ENCODE peak calls at places on chromosomes 7 and 10, in seven cellular contexts. M, E, D, C, F, G and H are unnamed samples.

GRCh38 chr7:73717991-73718405 is 1.5 kb downstream of the STX1A start:
- DNase-seq in D (no peak), C (peak; percentile 64), G (peak; percentile 93), E (peak; percentile 86), F (peak; percentile 57), M (no peak), H (no peak)

GRCh38 chr10:70786799-70787415 is 1.7 kb upstream of the TBATA start:
- DNase-seq in M (no peak), C (no peak), F (no peak), G (peak; percentile 86), E (no peak), D (no peak), H (no peak)

GRCh38 chr7:2732959-2733584 is 45.1 kb downstream of the AMZ1 start:
- DNase-seq in C (peak; percentile 56), D (peak; percentile 92), E (peak; percentile 18), M (no peak), F (no peak), G (no peak), H (no peak)

GRCh38 chr10:116690356-116691078 is 51.8 kb downstream of the HSPA12A start:
- DNase-seq in M (no peak), E (no peak), F (no peak), C (no peak), G (no peak), D (no peak), H (peak; percentile 41)

GRCh38 chr10:85650791-85651506 is 715.6 kb downstream of the GRID1 start:
- DNase-seq in G (peak; percentile 5), E (peak; percentile 55), F (no peak), D (no peak), C (no peak), M (no peak), H (no peak)

GRCh38 chr7:92904292-92905131 is 68.1 kb upstream of the CDK6 start:
- DNase-seq in F (peak; percentile 97), C (peak; percentile 44), M (peak; percentile 16), D (peak; percentile 24), E (peak; percentile 99), G (peak; percentile 91), H (no peak)

GRCh38 chr7:84507529-84507928 is 312.9 kb upstream of the SEMA3A start:
- DNase-seq in E (no peak), G (no peak), F (peak; percentile 6), C (no peak), M (no peak), D (no peak), H (no peak)

GRCh38 chr10:120982507-120982906 is 131.3 kb downstream of the WDR11 start:
- DNase-seq in M (no peak), F (no peak), D (no peak), G (no peak), E (no peak), C (no peak), H (no peak)

GRCh38 chr7:126700807-126701604 is 551.7 kb downstream of the GRM8 start:
- DNase-seq in M (peak; percentile 41), C (peak; percentile 66), F (peak; percentile 98), G (peak; percentile 94), D (no peak), E (peak; percentile 94), H (peak; percentile 51)

GRCh38 chr7:99386584-99387238 is 12.2 kb downstream of the ARPC1B start:
- DNase-seq in D (no peak), F (peak; percentile 59), C (no peak), E (no peak), M (peak; percentile 67), G (peak; percentile 59), H (no peak)

GRCh38 chr10:21976739-21977138 is 26.8 kb downstream of the DNAJC1 start:
- DNase-seq in G (no peak), M (no peak), E (peak; percentile 4), F (no peak), C (no peak), D (no peak), H (no peak)

GRCh38 chr10:77180794-77181193 is 456.8 kb downstream of the KCNMA1 start:
- DNase-seq in D (no peak), E (no peak), C (no peak), G (no peak), M (no peak), F (no peak), H (no peak)

GRCh38 chr7:35720032-35720431 is 25.1 kb upstream of the HERPUD2 start:
- DNase-seq in M (no peak), E (no peak), F (no peak), G (no peak), D (no peak), C (no peak), H (no peak)

GRCh38 chr10:109922976-109923921 is at the start of gene XPNPEP1:
- DNase-seq in D (peak; percentile 94), M (peak; percentile 70), E (peak; percentile 50), C (peak; percentile 94), G (peak; percentile 79), F (peak; percentile 91), H (peak; percentile 90)

GRCh38 chr7:155263522-155264197 is 34.0 kb upstream of the INSIG1 start:
- DNase-seq in E (no peak), F (no peak), M (no peak), G (no peak), C (no peak), D (no peak), H (peak; percentile 18)

GRCh38 chr10:11135709-11136108 is 118.0 kb downstream of the CELF2 start:
- DNase-seq in C (no peak), D (no peak), E (no peak), F (no peak), G (no peak), M (no peak), H (no peak)

GRCh38 chr10:126568809-126569208 is 101.7 kb downstream of the C10orf90 start:
- DNase-seq in F (no peak), C (no peak), E (no peak), M (no peak), D (no peak), G (no peak), H (no peak)

GRCh38 chr7:18846765-18847215 is 270.6 kb downstream of the TWIST1 start:
- DNase-seq in G (no peak), M (no peak), F (no peak), D (no peak), C (no peak), E (no peak), H (no peak)

GRCh38 chr7:107593025-107593410 is 13.0 kb downstream of the BCAP29 start:
- DNase-seq in G (no peak), F (no peak), C (no peak), M (no peak), E (no peak), D (no peak), H (no peak)

GRCh38 chr10:104614245-104614831 is 26.8 kb upstream of the SORCS3 start:
- DNase-seq in F (peak; percentile 43), C (no peak), D (no peak), M (peak; percentile 17), E (peak; percentile 24), G (peak; percentile 59), H (peak; percentile 18)

GRCh38 chr7:143343596-143343995 is 18.9 kb downstream of the FAM131B start:
- DNase-seq in E (no peak), M (no peak), D (no peak), F (no peak), G (no peak), C (no peak), H (no peak)

GRCh38 chr7:80309377-80309776 is 174.7 kb downstream of the GNAI1 start:
- DNase-seq in E (no peak), F (no peak), M (no peak), C (no peak), D (no peak), G (no peak), H (no peak)

GRCh38 chr7:129776397-129776792 is 164.9 kb downstream of the NRF1 start:
- DNase-seq in M (no peak), F (no peak), E (no peak), G (no peak), C (no peak), D (no peak), H (no peak)

GRCh38 chr10:75956624-75957023 is 525.2 kb downstream of the LRMDA start:
- DNase-seq in E (no peak), C (no peak), D (no peak), M (no peak), G (peak; percentile 5), F (peak; percentile 7), H (no peak)

GRCh38 chr10:14487511-14487909 is 156.8 kb upstream of the FRMD4A start:
- DNase-seq in M (no peak), F (no peak), D (no peak), G (no peak), C (no peak), E (peak; percentile 60), H (no peak)

GRCh38 chr7:108660465-108660864 is 90.8 kb downstream of the DNAJB9 start:
- DNase-seq in F (no peak), E (no peak), M (no peak), C (no peak), G (peak; percentile 20), D (no peak), H (no peak)
- TF ChIP-seq CTCF in F (no peak), E (peak; percentile 57), M (no peak), C (no peak), G (no peak), D (no peak), H (peak; percentile 34)

GRCh38 chr7:42385912-42386311 is 148.9 kb upstream of the GLI3 start:
- DNase-seq in E (no peak), C (no peak), D (no peak), G (peak; percentile 6), M (no peak), F (no peak), H (no peak)
- TF ChIP-seq CTCF in E (peak; percentile 39), C (no peak), D (no peak), G (no peak), M (no peak), F (no peak), H (no peak)

GRCh38 chr10:66629976-66630375 is 295.9 kb upstream of the LRRTM3 start:
- DNase-seq in G (no peak), M (no peak), D (no peak), E (peak; percentile 72), C (no peak), F (no peak), H (no peak)

GRCh38 chr10:66622050-66622449 is 303.8 kb upstream of the LRRTM3 start:
- DNase-seq in E (no peak), C (no peak), F (no peak), D (no peak), G (no peak), M (no peak), H (no peak)

GRCh38 chr10:66625709-66626590 is 299.9 kb upstream of the LRRTM3 start:
- DNase-seq in E (no peak), G (peak; percentile 22), F (no peak), M (no peak), C (no peak), D (no peak), H (no peak)

GRCh38 chr10:66627156-66627555 is 298.7 kb upstream of the LRRTM3 start:
- DNase-seq in M (peak; percentile 34), D (no peak), E (peak; percentile 70), F (peak; percentile 36), C (no peak), G (peak; percentile 71), H (no peak)
- TF ChIP-seq CTCF in M (peak; percentile 58), D (no peak), E (peak; percentile 79), F (peak; percentile 25), C (no peak), G (peak; percentile 48), H (no peak)

DNA sequence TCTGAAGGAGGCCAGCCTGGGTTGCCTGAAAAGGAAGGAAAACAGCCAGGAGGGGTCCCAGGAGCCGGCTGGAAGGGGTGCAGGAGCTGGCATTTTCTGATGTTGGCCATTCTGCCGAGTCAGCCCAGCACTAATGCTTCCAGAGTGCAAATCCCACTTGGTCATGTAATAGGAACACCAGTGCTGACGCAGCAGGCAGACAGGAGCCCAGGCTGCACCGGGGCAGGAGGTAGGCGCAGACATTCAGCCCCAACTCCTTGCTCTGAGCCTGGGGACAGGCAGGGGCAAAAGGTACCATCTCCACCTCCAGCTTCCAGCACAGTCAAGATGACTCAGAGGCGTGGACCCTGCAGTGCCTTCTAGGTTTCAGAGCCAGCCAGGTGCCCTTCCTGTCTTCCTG is 10.2 kb upstream of the YWHAG start:
- DNase-seq in D (no peak), C (no peak), F (no peak), E (no peak), M (no peak), G (peak; percentile 20), H (no peak)
- TF ChIP-seq CTCF in D (no peak), C (no peak), F (no peak), E (no peak), M (no peak), G (no peak), H (no peak)